ENCODE peak calls at places on chromosomes 5 and 9, in seven cellular contexts. One of them, this sample, is unnamed.

GRCh38 chr9:134333234-134333873 is 7.1 kb downstream of the RXRA start:
- DNase-seq in tibial nerve: no peak
- DNase-seq in OCI-LY7: no peak
- DNase-seq in fibroblast of pulmonary artery: no peak
- DNase-seq in BJ: no peak
- DNase-seq in astrocyte: no peak
- DNase-seq in fibroblast of villous mesenchyme: peak
- DNase-seq in this sample: no peak

GRCh38 chr5:123868267-123868666 is 356.3 kb downstream of the CSNK1G3 start:
- DNase-seq in tibial nerve: no peak
- DNase-seq in OCI-LY7: no peak
- DNase-seq in fibroblast of pulmonary artery: no peak
- DNase-seq in BJ: no peak
- DNase-seq in astrocyte: no peak
- DNase-seq in fibroblast of villous mesenchyme: peak
- DNase-seq in this sample: no peak

GRCh38 chr5:110288766-110289165 is 437.7 kb downstream of the TMEM232 start:
- DNase-seq in tibial nerve: no peak
- DNase-seq in OCI-LY7: no peak
- DNase-seq in fibroblast of pulmonary artery: peak
- DNase-seq in BJ: peak
- DNase-seq in astrocyte: peak
- DNase-seq in fibroblast of villous mesenchyme: peak
- DNase-seq in this sample: peak

GRCh38 chr5:116135344-116135743 is 50.5 kb downstream of the COMMD10 start:
- DNase-seq in tibial nerve: no peak
- DNase-seq in OCI-LY7: no peak
- DNase-seq in fibroblast of pulmonary artery: no peak
- DNase-seq in BJ: no peak
- DNase-seq in astrocyte: no peak
- DNase-seq in fibroblast of villous mesenchyme: no peak
- DNase-seq in this sample: no peak

GRCh38 chr5:176364765-176365662 is at the start of gene ARL10:
- DNase-seq in tibial nerve: no peak
- DNase-seq in OCI-LY7: no peak
- DNase-seq in fibroblast of pulmonary artery: peak
- DNase-seq in BJ: no peak
- DNase-seq in astrocyte: no peak
- DNase-seq in fibroblast of villous mesenchyme: no peak
- DNase-seq in this sample: peak

GRCh38 chr9:19517202-19517942 is 108.6 kb downstream of the ACER2 start:
- DNase-seq in tibial nerve: no peak
- DNase-seq in OCI-LY7: peak
- DNase-seq in fibroblast of pulmonary artery: peak
- DNase-seq in BJ: no peak
- DNase-seq in astrocyte: no peak
- DNase-seq in fibroblast of villous mesenchyme: no peak
- DNase-seq in this sample: no peak

GRCh38 chr9:95727947-95728546 is 147.4 kb upstream of the ERCC6L2 start:
- DNase-seq in tibial nerve: no peak
- DNase-seq in OCI-LY7: no peak
- DNase-seq in fibroblast of pulmonary artery: no peak
- DNase-seq in BJ: no peak
- DNase-seq in astrocyte: no peak
- DNase-seq in fibroblast of villous mesenchyme: no peak
- DNase-seq in this sample: no peak

GRCh38 chr5:174271316-174271715 is 225.8 kb downstream of the NSG2 start:
- DNase-seq in tibial nerve: no peak
- DNase-seq in OCI-LY7: no peak
- DNase-seq in fibroblast of pulmonary artery: no peak
- DNase-seq in BJ: no peak
- DNase-seq in astrocyte: no peak
- DNase-seq in fibroblast of villous mesenchyme: no peak
- DNase-seq in this sample: no peak

GRCh38 chr5:92896722-92897121 is 684.3 kb downstream of the NR2F1-AS1 start:
- DNase-seq in tibial nerve: no peak
- DNase-seq in OCI-LY7: no peak
- DNase-seq in fibroblast of pulmonary artery: no peak
- DNase-seq in BJ: no peak
- DNase-seq in astrocyte: no peak
- DNase-seq in fibroblast of villous mesenchyme: no peak
- DNase-seq in this sample: no peak

GRCh38 chr5:61866930-61867329 is 439.1 kb upstream of the KIF2A start:
- DNase-seq in tibial nerve: no peak
- DNase-seq in OCI-LY7: no peak
- DNase-seq in fibroblast of pulmonary artery: no peak
- DNase-seq in BJ: peak
- DNase-seq in astrocyte: peak
- DNase-seq in fibroblast of villous mesenchyme: peak
- DNase-seq in this sample: peak

GRCh38 chr5:111389390-111390082 is 122.8 kb downstream of the STARD4 start:
- DNase-seq in tibial nerve: no peak
- DNase-seq in OCI-LY7: no peak
- DNase-seq in fibroblast of pulmonary artery: peak
- DNase-seq in BJ: peak
- DNase-seq in astrocyte: peak
- DNase-seq in fibroblast of villous mesenchyme: peak
- DNase-seq in this sample: no peak

GRCh38 chr5:169606279-169606678 is 22.7 kb downstream of the SPDL1 start:
- DNase-seq in tibial nerve: no peak
- DNase-seq in OCI-LY7: no peak
- DNase-seq in fibroblast of pulmonary artery: no peak
- DNase-seq in BJ: no peak
- DNase-seq in astrocyte: no peak
- DNase-seq in fibroblast of villous mesenchyme: no peak
- DNase-seq in this sample: no peak

GRCh38 chr5:148043705-148044104 is 20.1 kb upstream of the SPINK5 start:
- DNase-seq in tibial nerve: no peak
- DNase-seq in OCI-LY7: no peak
- DNase-seq in fibroblast of pulmonary artery: no peak
- DNase-seq in BJ: no peak
- DNase-seq in astrocyte: no peak
- DNase-seq in fibroblast of villous mesenchyme: no peak
- DNase-seq in this sample: no peak

GRCh38 chr9:83964973-83965349 is 15.1 kb downstream of the HNRNPK start:
- DNase-seq in tibial nerve: no peak
- DNase-seq in OCI-LY7: no peak
- DNase-seq in fibroblast of pulmonary artery: no peak
- DNase-seq in BJ: no peak
- DNase-seq in astrocyte: no peak
- DNase-seq in fibroblast of villous mesenchyme: peak
- DNase-seq in this sample: peak

GRCh38 chr5:150272531-150272930 is 17.0 kb downstream of the CAMK2A start:
- DNase-seq in tibial nerve: no peak
- DNase-seq in OCI-LY7: peak
- DNase-seq in fibroblast of pulmonary artery: peak
- DNase-seq in BJ: no peak
- DNase-seq in astrocyte: no peak
- DNase-seq in fibroblast of villous mesenchyme: peak
- DNase-seq in this sample: peak

GRCh38 chr9:97307500-97308163 is at the start of gene CCDC180:
- DNase-seq in tibial nerve: peak
- DNase-seq in OCI-LY7: no peak
- DNase-seq in fibroblast of pulmonary artery: peak
- DNase-seq in BJ: no peak
- DNase-seq in astrocyte: no peak
- DNase-seq in fibroblast of villous mesenchyme: peak
- DNase-seq in this sample: peak

GRCh38 chr5:160542840-160543239 is 121.2 kb downstream of the PTTG1 start:
- DNase-seq in tibial nerve: no peak
- DNase-seq in OCI-LY7: no peak
- DNase-seq in fibroblast of pulmonary artery: no peak
- DNase-seq in BJ: no peak
- DNase-seq in astrocyte: no peak
- DNase-seq in fibroblast of villous mesenchyme: no peak
- DNase-seq in this sample: no peak

GRCh38 chr9:7137040-7137439 is 379.3 kb downstream of the KDM4C start:
- DNase-seq in tibial nerve: no peak
- DNase-seq in OCI-LY7: no peak
- DNase-seq in fibroblast of pulmonary artery: no peak
- DNase-seq in BJ: no peak
- DNase-seq in astrocyte: no peak
- DNase-seq in fibroblast of villous mesenchyme: no peak
- DNase-seq in this sample: no peak

GRCh38 chr5:134568761-134569725 is 43.6 kb downstream of the JADE2 start:
- DNase-seq in tibial nerve: peak
- DNase-seq in OCI-LY7: no peak
- DNase-seq in fibroblast of pulmonary artery: peak
- DNase-seq in BJ: no peak
- DNase-seq in astrocyte: no peak
- DNase-seq in fibroblast of villous mesenchyme: peak
- DNase-seq in this sample: peak

GRCh38 chr5:38423536-38424178 is 132.8 kb downstream of the LIFR start:
- DNase-seq in tibial nerve: no peak
- DNase-seq in OCI-LY7: no peak
- DNase-seq in fibroblast of pulmonary artery: no peak
- DNase-seq in BJ: no peak
- DNase-seq in astrocyte: no peak
- DNase-seq in fibroblast of villous mesenchyme: no peak
- DNase-seq in this sample: no peak

GRCh38 chr5:116612431-116612830 is 37.8 kb upstream of the SEMA6A start:
- DNase-seq in tibial nerve: no peak
- DNase-seq in OCI-LY7: no peak
- DNase-seq in fibroblast of pulmonary artery: no peak
- DNase-seq in BJ: no peak
- DNase-seq in astrocyte: no peak
- DNase-seq in fibroblast of villous mesenchyme: no peak
- DNase-seq in this sample: no peak

GRCh38 chr5:143204474-143205246 is 198.8 kb downstream of the NR3C1 start:
- DNase-seq in tibial nerve: no peak
- DNase-seq in OCI-LY7: no peak
- DNase-seq in fibroblast of pulmonary artery: peak
- DNase-seq in BJ: no peak
- DNase-seq in astrocyte: peak
- DNase-seq in fibroblast of villous mesenchyme: no peak
- DNase-seq in this sample: peak

GRCh38 chr5:148788636-148789035 is 37.8 kb upstream of the ADRB2 start:
- DNase-seq in tibial nerve: no peak
- DNase-seq in OCI-LY7: no peak
- DNase-seq in fibroblast of pulmonary artery: no peak
- DNase-seq in BJ: no peak
- DNase-seq in astrocyte: no peak
- DNase-seq in fibroblast of villous mesenchyme: no peak
- DNase-seq in this sample: no peak

GRCh38 chr5:167945542-167946384 is 345.7 kb upstream of the WWC1 start:
- DNase-seq in tibial nerve: no peak
- DNase-seq in OCI-LY7: no peak
- DNase-seq in fibroblast of pulmonary artery: peak
- DNase-seq in BJ: peak
- DNase-seq in astrocyte: peak
- DNase-seq in fibroblast of villous mesenchyme: peak
- DNase-seq in this sample: peak

GRCh38 chr5:1668141-1668721 is 131.4 kb downstream of the MRPL36 start:
- DNase-seq in tibial nerve: no peak
- DNase-seq in OCI-LY7: no peak
- DNase-seq in fibroblast of pulmonary artery: no peak
- DNase-seq in BJ: no peak
- DNase-seq in astrocyte: no peak
- DNase-seq in fibroblast of villous mesenchyme: no peak
- DNase-seq in this sample: no peak

GRCh38 chr5:1669276-1670155 is 130.1 kb downstream of the MRPL36 start:
- DNase-seq in tibial nerve: no peak
- DNase-seq in OCI-LY7: no peak
- DNase-seq in fibroblast of pulmonary artery: no peak
- DNase-seq in BJ: no peak
- DNase-seq in astrocyte: no peak
- DNase-seq in fibroblast of villous mesenchyme: no peak
- DNase-seq in this sample: no peak

GRCh38 chr5:1666812-1667588 is 132.6 kb downstream of the MRPL36 start:
- DNase-seq in tibial nerve: no peak
- DNase-seq in OCI-LY7: peak
- DNase-seq in fibroblast of pulmonary artery: peak
- DNase-seq in BJ: no peak
- DNase-seq in astrocyte: no peak
- DNase-seq in fibroblast of villous mesenchyme: peak
- DNase-seq in this sample: no peak

GRCh38 chr5:1666221-1666620 is 133.4 kb downstream of the MRPL36 start:
- DNase-seq in tibial nerve: no peak
- DNase-seq in OCI-LY7: no peak
- DNase-seq in fibroblast of pulmonary artery: no peak
- DNase-seq in BJ: no peak
- DNase-seq in astrocyte: no peak
- DNase-seq in fibroblast of villous mesenchyme: no peak
- DNase-seq in this sample: no peak

DNA sequence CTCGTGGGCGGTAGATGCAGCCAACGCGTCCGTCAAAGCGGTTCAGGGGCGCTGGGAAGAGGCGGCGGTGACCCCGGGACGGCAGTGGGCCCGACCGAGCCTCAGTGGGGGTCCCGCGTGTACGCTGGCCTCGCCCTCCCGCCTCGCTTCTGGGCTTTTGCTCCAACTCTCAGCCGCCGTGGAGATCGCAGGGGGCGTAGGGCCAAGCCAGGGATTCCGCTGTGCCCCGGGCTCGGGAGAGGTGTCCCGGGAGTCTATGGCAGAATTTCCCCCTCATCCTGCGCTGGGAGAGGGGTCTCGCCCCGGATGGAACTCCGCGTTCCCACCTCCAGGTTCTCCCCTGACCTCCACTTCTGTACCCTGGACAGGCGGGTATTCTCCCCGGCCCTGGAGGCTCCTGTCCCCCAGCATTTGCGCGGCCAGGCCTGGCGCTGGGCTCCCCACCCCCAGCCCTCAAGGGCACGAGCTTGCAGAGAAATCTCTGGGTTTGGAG is 131.9 kb downstream of the MRPL36 start:
- DNase-seq in tibial nerve: no peak
- DNase-seq in OCI-LY7: no peak
- DNase-seq in fibroblast of pulmonary artery: no peak
- DNase-seq in BJ: no peak
- DNase-seq in astrocyte: no peak
- DNase-seq in fibroblast of villous mesenchyme: no peak
- DNase-seq in this sample: no peak
- H3K4me3 ChIP-seq in tibial nerve: peak
- H3K4me3 ChIP-seq in OCI-LY7: no peak
- H3K4me3 ChIP-seq in fibroblast of pulmonary artery: no peak
- H3K4me3 ChIP-seq in BJ: no peak
- H3K4me3 ChIP-seq in astrocyte: no peak
- H3K4me3 ChIP-seq in fibroblast of villous mesenchyme: no peak
- H3K4me3 ChIP-seq in this sample: no peak

GRCh38 chr9:24832307-24832706 is 286.6 kb upstream of the IZUMO3 start:
- DNase-seq in tibial nerve: no peak
- DNase-seq in OCI-LY7: peak
- DNase-seq in fibroblast of pulmonary artery: no peak
- DNase-seq in BJ: no peak
- DNase-seq in astrocyte: no peak
- DNase-seq in fibroblast of villous mesenchyme: no peak
- DNase-seq in this sample: no peak
- TF ChIP-seq CTCF in tibial nerve: no peak
- TF ChIP-seq CTCF in OCI-LY7: peak
- TF ChIP-seq CTCF in fibroblast of pulmonary artery: no peak
- TF ChIP-seq CTCF in BJ: no peak
- TF ChIP-seq CTCF in astrocyte: no peak
- TF ChIP-seq CTCF in fibroblast of villous mesenchyme: no peak
- TF ChIP-seq CTCF in this sample: peak

GRCh38 chr5:180785151-180785781 is 17.3 kb downstream of the MGAT1 start:
- DNase-seq in tibial nerve: no peak
- DNase-seq in OCI-LY7: no peak
- DNase-seq in fibroblast of pulmonary artery: peak
- DNase-seq in BJ: peak
- DNase-seq in astrocyte: peak
- DNase-seq in fibroblast of villous mesenchyme: peak
- DNase-seq in this sample: peak
- H3K4me3 ChIP-seq in tibial nerve: no peak
- H3K4me3 ChIP-seq in OCI-LY7: no peak
- H3K4me3 ChIP-seq in fibroblast of pulmonary artery: no peak
- H3K4me3 ChIP-seq in BJ: no peak
- H3K4me3 ChIP-seq in astrocyte: no peak
- H3K4me3 ChIP-seq in fibroblast of villous mesenchyme: no peak
- H3K4me3 ChIP-seq in this sample: no peak

GRCh38 chr9:122218885-122219855 is 9.6 kb downstream of the LHX6 start:
- DNase-seq in tibial nerve: no peak
- DNase-seq in OCI-LY7: no peak
- DNase-seq in fibroblast of pulmonary artery: peak
- DNase-seq in BJ: no peak
- DNase-seq in astrocyte: no peak
- DNase-seq in fibroblast of villous mesenchyme: no peak
- DNase-seq in this sample: no peak
- TF ChIP-seq CTCF in tibial nerve: no peak
- TF ChIP-seq CTCF in OCI-LY7: no peak
- TF ChIP-seq CTCF in fibroblast of pulmonary artery: no peak
- TF ChIP-seq CTCF in BJ: no peak
- TF ChIP-seq CTCF in astrocyte: no peak
- TF ChIP-seq CTCF in fibroblast of villous mesenchyme: no peak
- TF ChIP-seq CTCF in this sample: no peak

This sample was measured in cardiac fibroblast.